ENCODE peak calls at places on chromosomes 16 and 17, in nine cellular contexts. F, P, I, V, C, D, X, J and Q are unnamed samples. For H3K4me1, the result is how much of the 10 kb centered on the place peaks cover.

GRCh38 chr16:17567455-17567854 is 96.7 kb upstream of the XYLT1 start:
- DNase-seq in F (no peak), P (no peak), I (no peak), V (no peak), C (no peak), D (no peak), X (no peak), J (no peak), Q (no peak)

GRCh38 chr17:36461330-36462110 is 25.0 kb upstream of the ZNHIT3 start:
- DNase-seq in F (no peak), P (no peak), I (no peak), V (no peak), C (no peak), D (no peak), X (no peak), J (no peak), Q (no peak)

GRCh38 chr16:64250866-64251265 is 871.0 kb downstream of the CDH11 start:
- DNase-seq in F (no peak), P (no peak), I (no peak), V (no peak), C (no peak), D (peak), X (no peak), J (no peak), Q (no peak)

GRCh38 chr17:40602445-40603443 is 37.5 kb upstream of the CCR7 start:
- DNase-seq in F (no peak), P (peak), I (no peak), V (no peak), C (no peak), D (no peak), X (peak), J (no peak), Q (no peak)

GRCh38 chr16:81036751-81037350 is 1.2 kb downstream of the ATMIN start:
- DNase-seq in F (no peak), P (no peak), I (no peak), V (no peak), C (no peak), D (no peak), X (no peak), J (peak), Q (no peak)

GRCh38 chr16:48575471-48576050 is 34.4 kb downstream of the N4BP1 start:
- DNase-seq in F (no peak), P (no peak), I (no peak), V (no peak), C (no peak), D (no peak), X (no peak), J (no peak), Q (no peak)

GRCh38 chr16:75238132-75238852 is 13.1 kb downstream of the BCAR1 start:
- DNase-seq in F (no peak), P (no peak), I (peak), V (peak), C (peak), D (peak), X (no peak), J (peak), Q (peak)

GRCh38 chr17:34902761-34903325 is 58.4 kb downstream of the CCT6B start:
- DNase-seq in F (no peak), P (no peak), I (no peak), V (no peak), C (peak), D (no peak), X (no peak), J (no peak), Q (no peak)

GRCh38 chr16:89847056-89847929 is 19.0 kb downstream of the SPIRE2 start:
- DNase-seq in F (no peak), P (no peak), I (no peak), V (no peak), C (no peak), D (no peak), X (no peak), J (no peak), Q (no peak)

GRCh38 chr17:38419508-38419981 is 8.7 kb upstream of the ARHGAP23 start:
- DNase-seq in F (peak), P (no peak), I (no peak), V (no peak), C (no peak), D (no peak), X (no peak), J (no peak), Q (no peak)

GRCh38 chr17:38418693-38419507 is 9.4 kb upstream of the ARHGAP23 start:
- DNase-seq in F (peak), P (no peak), I (no peak), V (no peak), C (peak), D (no peak), X (no peak), J (no peak), Q (no peak)

GRCh38 chr17:38421224-38421841 is 6.9 kb upstream of the ARHGAP23 start:
- DNase-seq in F (no peak), P (no peak), I (no peak), V (no peak), C (peak), D (no peak), X (no peak), J (no peak), Q (no peak)

GRCh38 chr17:38421871-38422819 is 6.1 kb upstream of the ARHGAP23 start:
- DNase-seq in F (no peak), P (no peak), I (no peak), V (no peak), C (no peak), D (no peak), X (no peak), J (no peak), Q (no peak)

GRCh38 chr17:38420518-38420917 is 7.7 kb upstream of the ARHGAP23 start:
- DNase-seq in F (no peak), P (no peak), I (no peak), V (no peak), C (no peak), D (no peak), X (no peak), J (no peak), Q (no peak)
- H3K4me1 ChIP-seq in F (under half), P (under half), I (half or more), V (half or more), C (half or more), D (half or more), X (under half), J (under half), Q (under half)

GRCh38 chr17:10033449-10033848 is 128.4 kb upstream of the RCVRN start:
- DNase-seq in F (no peak), P (no peak), I (no peak), V (no peak), C (peak), D (no peak), X (no peak), J (no peak), Q (no peak)
- H3K4me3 ChIP-seq in F (no peak), P (no peak), I (peak), V (no peak), C (no peak), D (peak), X (no peak), J (peak), Q (peak)

DNA sequence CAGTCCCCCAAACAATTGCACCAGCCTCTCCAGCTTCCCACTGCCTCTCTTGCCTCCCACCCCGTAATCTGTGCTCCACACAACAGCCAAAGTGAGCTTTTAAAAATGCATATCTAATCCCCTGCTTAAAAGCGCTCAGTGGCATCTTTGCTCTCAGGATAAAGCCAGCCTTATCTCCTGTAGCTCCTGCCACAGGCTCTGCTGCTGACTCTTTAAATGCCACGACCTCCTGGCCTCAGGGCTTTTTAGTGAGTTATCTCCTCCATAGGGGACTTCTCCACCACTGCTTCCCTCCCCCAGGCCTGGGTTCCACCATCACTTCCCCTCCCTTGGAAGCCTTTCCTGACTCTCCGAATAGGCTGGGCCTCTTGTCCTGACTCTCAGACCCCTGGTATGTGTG is 98.6 kb downstream of the GNAO1 start:
- DNase-seq in F (no peak), P (no peak), I (no peak), V (no peak), C (peak), D (no peak), X (no peak), J (no peak), Q (no peak)
- H3K27ac ChIP-seq in F (no peak), P (no peak), I (no peak), V (no peak), C (no peak), D (no peak), X (no peak), J (no peak), Q (peak)

GRCh38 chr17:77471984-77472836 is 331.4 kb downstream of the SEC14L1 start:
- DNase-seq in F (no peak), P (no peak), I (peak), V (no peak), C (peak), D (no peak), X (no peak), J (no peak), Q (peak)
- H3K4me1 ChIP-seq in F (under half), P (half or more), I (half or more), V (half or more), C (half or more), D (half or more), X (half or more), J (half or more), Q (under half)

GRCh38 chr17:6574689-6575595 is 18.6 kb upstream of the PITPNM3 start:
- DNase-seq in F (peak), P (no peak), I (peak), V (no peak), C (peak), D (peak), X (peak), J (peak), Q (no peak)
- H3K4me3 ChIP-seq in F (no peak), P (no peak), I (no peak), V (no peak), C (no peak), D (peak), X (no peak), J (no peak), Q (no peak)

GRCh38 chr17:47948706-47949196 is 7.4 kb downstream of the PNPO start:
- DNase-seq in F (no peak), P (no peak), I (no peak), V (no peak), C (no peak), D (no peak), X (no peak), J (no peak), Q (no peak)
- H3K27ac ChIP-seq in F (no peak), P (no peak), I (no peak), V (peak), C (no peak), D (peak), X (no peak), J (peak), Q (no peak)

GRCh38 chr16:14106961-14107360 is 35.8 kb downstream of the MRTFB start:
- DNase-seq in F (no peak), P (no peak), I (no peak), V (no peak), C (no peak), D (no peak), X (no peak), J (no peak), Q (no peak)
- H3K4me1 ChIP-seq in F (under half), P (under half), I (half or more), V (under half), C (under half), D (half or more), X (under half), J (half or more), Q (under half)

GRCh38 chr17:18859256-18859655 is 1.3 kb downstream of the PRPSAP2 start:
- DNase-seq in F (peak), P (no peak), I (no peak), V (no peak), C (peak), D (no peak), X (no peak), J (no peak), Q (no peak)
- H3K4me3 ChIP-seq in F (peak), P (peak), I (peak), V (peak), C (peak), D (peak), X (no peak), J (no peak), Q (peak)

GRCh38 chr17:31486351-31487062 is 95.0 kb downstream of the RAB11FIP4 start:
- DNase-seq in F (no peak), P (no peak), I (no peak), V (no peak), C (no peak), D (no peak), X (no peak), J (no peak), Q (no peak)
- H3K27ac ChIP-seq in F (no peak), P (no peak), I (no peak), V (no peak), C (no peak), D (peak), X (no peak), J (no peak), Q (peak)